ENCODE peak calls at places on chromosomes 7 and 10, in six cellular contexts. One of them, this sample, is unnamed.

GRCh38 chr10:80598951-80599350 is 61.2 kb downstream of the SH2D4B start:
- DNase-seq in naive B cell: no peak
- DNase-seq in effector memory CD8-positive, alpha-beta T cell: no peak
- DNase-seq in heart left ventricle: no peak
- DNase-seq in hippocampal formation: no peak
- DNase-seq in Right ventricle myocardium inferior: no peak
- DNase-seq in this sample: no peak

GRCh38 chr10:119465085-119465484 is 77.4 kb downstream of the RGS10 start:
- DNase-seq in naive B cell: no peak
- DNase-seq in effector memory CD8-positive, alpha-beta T cell: no peak
- DNase-seq in heart left ventricle: no peak
- DNase-seq in hippocampal formation: no peak
- DNase-seq in Right ventricle myocardium inferior: no peak
- DNase-seq in this sample: no peak

GRCh38 chr7:80520199-80520598 is 8.3 kb upstream of the GNAT3 start:
- DNase-seq in naive B cell: no peak
- DNase-seq in effector memory CD8-positive, alpha-beta T cell: no peak
- DNase-seq in heart left ventricle: no peak
- DNase-seq in hippocampal formation: no peak
- DNase-seq in Right ventricle myocardium inferior: no peak
- DNase-seq in this sample: no peak

GRCh38 chr7:25353744-25354143 is 125.5 kb upstream of the NPVF start:
- DNase-seq in naive B cell: no peak
- DNase-seq in effector memory CD8-positive, alpha-beta T cell: no peak
- DNase-seq in heart left ventricle: no peak
- DNase-seq in hippocampal formation: no peak
- DNase-seq in Right ventricle myocardium inferior: no peak
- DNase-seq in this sample: no peak

GRCh38 chr10:132986076-132986475 is 43.7 kb upstream of the CFAP46 start:
- DNase-seq in naive B cell: no peak
- DNase-seq in effector memory CD8-positive, alpha-beta T cell: no peak
- DNase-seq in heart left ventricle: no peak
- DNase-seq in hippocampal formation: no peak
- DNase-seq in Right ventricle myocardium inferior: peak
- DNase-seq in this sample: no peak

GRCh38 chr7:45075871-45076796 is 12.6 kb downstream of the NACAD start:
- DNase-seq in naive B cell: no peak
- DNase-seq in effector memory CD8-positive, alpha-beta T cell: no peak
- DNase-seq in heart left ventricle: no peak
- DNase-seq in hippocampal formation: no peak
- DNase-seq in Right ventricle myocardium inferior: no peak
- DNase-seq in this sample: no peak

GRCh38 chr10:42795701-42796100 is 13.1 kb downstream of the BMS1 start:
- DNase-seq in naive B cell: no peak
- DNase-seq in effector memory CD8-positive, alpha-beta T cell: no peak
- DNase-seq in heart left ventricle: no peak
- DNase-seq in hippocampal formation: no peak
- DNase-seq in Right ventricle myocardium inferior: no peak
- DNase-seq in this sample: no peak

GRCh38 chr10:14405076-14406065 is 74.6 kb upstream of the FRMD4A start:
- DNase-seq in naive B cell: no peak
- DNase-seq in effector memory CD8-positive, alpha-beta T cell: no peak
- DNase-seq in heart left ventricle: no peak
- DNase-seq in hippocampal formation: peak
- DNase-seq in Right ventricle myocardium inferior: no peak
- DNase-seq in this sample: no peak

GRCh38 chr10:24706479-24707118 is 17.1 kb downstream of the ARHGAP21 start:
- DNase-seq in naive B cell: no peak
- DNase-seq in effector memory CD8-positive, alpha-beta T cell: no peak
- DNase-seq in heart left ventricle: no peak
- DNase-seq in hippocampal formation: peak
- DNase-seq in Right ventricle myocardium inferior: no peak
- DNase-seq in this sample: peak

This sample was measured in hypothalamus.